ENCODE peak calls at places on chromosomes 4 and X, in eight cellular contexts. One of them, this sample, is unnamed.

GRCh38 chr4:36841583-36842326 is 402.8 kb upstream of the NWD2 start:
- ATAC-seq in Right ventricle myocardium superior: no peak
- ATAC-seq in activated CD8-positive, alpha-beta memory T cell treated with anti-CD3 and anti-CD28 coated beads, Interleukin-2, amount 10 ng/mL, durations not matched to agents 7 days and 5 days: no peak
- ATAC-seq in naive thymus-derived CD8-positive, alpha-beta T cell: no peak
- ATAC-seq in aorta: no peak
- ATAC-seq in stimulated activated effector memory CD8-positive, alpha-beta T cell treated with anti-CD3 and anti-CD28 coated beads, Interleukin-12 subunit alpha, Interleukin-12 subunit beta, amount 100 ng/mL, for 72 hours: no peak
- ATAC-seq in IMR-90: no peak
- ATAC-seq in central memory CD8-positive, alpha-beta T cell: no peak
- ATAC-seq in this sample: no peak

GRCh38 chr4:173498023-173498422 is 32.0 kb downstream of the HAND2 start:
- ATAC-seq in Right ventricle myocardium superior: no peak
- ATAC-seq in activated CD8-positive, alpha-beta memory T cell treated with anti-CD3 and anti-CD28 coated beads, Interleukin-2, amount 10 ng/mL, durations not matched to agents 7 days and 5 days: no peak
- ATAC-seq in naive thymus-derived CD8-positive, alpha-beta T cell: no peak
- ATAC-seq in aorta: no peak
- ATAC-seq in stimulated activated effector memory CD8-positive, alpha-beta T cell treated with anti-CD3 and anti-CD28 coated beads, Interleukin-12 subunit alpha, Interleukin-12 subunit beta, amount 100 ng/mL, for 72 hours: no peak
- ATAC-seq in IMR-90: no peak
- ATAC-seq in central memory CD8-positive, alpha-beta T cell: no peak
- ATAC-seq in this sample: no peak

GRCh38 chr4:2799971-2800690 is 7.2 kb downstream of the SH3BP2 start:
- ATAC-seq in Right ventricle myocardium superior: peak; percentile 33
- ATAC-seq in activated CD8-positive, alpha-beta memory T cell treated with anti-CD3 and anti-CD28 coated beads, Interleukin-2, amount 10 ng/mL, durations not matched to agents 7 days and 5 days: no peak
- ATAC-seq in naive thymus-derived CD8-positive, alpha-beta T cell: no peak
- ATAC-seq in aorta: no peak
- ATAC-seq in stimulated activated effector memory CD8-positive, alpha-beta T cell treated with anti-CD3 and anti-CD28 coated beads, Interleukin-12 subunit alpha, Interleukin-12 subunit beta, amount 100 ng/mL, for 72 hours: no peak
- ATAC-seq in IMR-90: peak; percentile 3
- ATAC-seq in central memory CD8-positive, alpha-beta T cell: no peak
- ATAC-seq in this sample: no peak

GRCh38 chr4:147837435-147837834 is 105.5 kb downstream of the ARHGAP10 start:
- ATAC-seq in Right ventricle myocardium superior: peak; percentile 30
- ATAC-seq in activated CD8-positive, alpha-beta memory T cell treated with anti-CD3 and anti-CD28 coated beads, Interleukin-2, amount 10 ng/mL, durations not matched to agents 7 days and 5 days: peak; percentile 49
- ATAC-seq in naive thymus-derived CD8-positive, alpha-beta T cell: no peak
- ATAC-seq in aorta: no peak
- ATAC-seq in stimulated activated effector memory CD8-positive, alpha-beta T cell treated with anti-CD3 and anti-CD28 coated beads, Interleukin-12 subunit alpha, Interleukin-12 subunit beta, amount 100 ng/mL, for 72 hours: no peak
- ATAC-seq in IMR-90: no peak
- ATAC-seq in central memory CD8-positive, alpha-beta T cell: no peak
- ATAC-seq in this sample: peak; percentile 31

GRCh38 chrX:38111196-38111595 is 104.8 kb downstream of the SYTL5 start:
- ATAC-seq in Right ventricle myocardium superior: no peak
- ATAC-seq in activated CD8-positive, alpha-beta memory T cell treated with anti-CD3 and anti-CD28 coated beads, Interleukin-2, amount 10 ng/mL, durations not matched to agents 7 days and 5 days: no peak
- ATAC-seq in naive thymus-derived CD8-positive, alpha-beta T cell: no peak
- ATAC-seq in aorta: no peak
- ATAC-seq in stimulated activated effector memory CD8-positive, alpha-beta T cell treated with anti-CD3 and anti-CD28 coated beads, Interleukin-12 subunit alpha, Interleukin-12 subunit beta, amount 100 ng/mL, for 72 hours: no peak
- ATAC-seq in IMR-90: no peak
- ATAC-seq in central memory CD8-positive, alpha-beta T cell: no peak
- ATAC-seq in this sample: no peak

GRCh38 chrX:50117477-50117876 is 83.3 kb downstream of the AKAP4 start:
- ATAC-seq in Right ventricle myocardium superior: no peak
- ATAC-seq in activated CD8-positive, alpha-beta memory T cell treated with anti-CD3 and anti-CD28 coated beads, Interleukin-2, amount 10 ng/mL, durations not matched to agents 7 days and 5 days: no peak
- ATAC-seq in naive thymus-derived CD8-positive, alpha-beta T cell: no peak
- ATAC-seq in aorta: no peak
- ATAC-seq in stimulated activated effector memory CD8-positive, alpha-beta T cell treated with anti-CD3 and anti-CD28 coated beads, Interleukin-12 subunit alpha, Interleukin-12 subunit beta, amount 100 ng/mL, for 72 hours: no peak
- ATAC-seq in IMR-90: no peak
- ATAC-seq in central memory CD8-positive, alpha-beta T cell: no peak
- ATAC-seq in this sample: no peak

GRCh38 chrX:52852110-52852872 is 15.6 kb downstream of the XAGE3 start:
- ATAC-seq in Right ventricle myocardium superior: no peak
- ATAC-seq in activated CD8-positive, alpha-beta memory T cell treated with anti-CD3 and anti-CD28 coated beads, Interleukin-2, amount 10 ng/mL, durations not matched to agents 7 days and 5 days: no peak
- ATAC-seq in naive thymus-derived CD8-positive, alpha-beta T cell: no peak
- ATAC-seq in aorta: no peak
- ATAC-seq in stimulated activated effector memory CD8-positive, alpha-beta T cell treated with anti-CD3 and anti-CD28 coated beads, Interleukin-12 subunit alpha, Interleukin-12 subunit beta, amount 100 ng/mL, for 72 hours: no peak
- ATAC-seq in IMR-90: peak; percentile 72
- ATAC-seq in central memory CD8-positive, alpha-beta T cell: no peak
- ATAC-seq in this sample: no peak

GRCh38 chr4:86551387-86551786 is 42.7 kb upstream of the PTPN13 start:
- ATAC-seq in Right ventricle myocardium superior: no peak
- ATAC-seq in activated CD8-positive, alpha-beta memory T cell treated with anti-CD3 and anti-CD28 coated beads, Interleukin-2, amount 10 ng/mL, durations not matched to agents 7 days and 5 days: no peak
- ATAC-seq in naive thymus-derived CD8-positive, alpha-beta T cell: no peak
- ATAC-seq in aorta: no peak
- ATAC-seq in stimulated activated effector memory CD8-positive, alpha-beta T cell treated with anti-CD3 and anti-CD28 coated beads, Interleukin-12 subunit alpha, Interleukin-12 subunit beta, amount 100 ng/mL, for 72 hours: no peak
- ATAC-seq in IMR-90: no peak
- ATAC-seq in central memory CD8-positive, alpha-beta T cell: no peak
- ATAC-seq in this sample: no peak

GRCh38 chr4:64784125-64784524 is 374.9 kb upstream of the TECRL start:
- ATAC-seq in Right ventricle myocardium superior: no peak
- ATAC-seq in activated CD8-positive, alpha-beta memory T cell treated with anti-CD3 and anti-CD28 coated beads, Interleukin-2, amount 10 ng/mL, durations not matched to agents 7 days and 5 days: no peak
- ATAC-seq in naive thymus-derived CD8-positive, alpha-beta T cell: no peak
- ATAC-seq in aorta: no peak
- ATAC-seq in stimulated activated effector memory CD8-positive, alpha-beta T cell treated with anti-CD3 and anti-CD28 coated beads, Interleukin-12 subunit alpha, Interleukin-12 subunit beta, amount 100 ng/mL, for 72 hours: no peak
- ATAC-seq in IMR-90: no peak
- ATAC-seq in central memory CD8-positive, alpha-beta T cell: no peak
- ATAC-seq in this sample: no peak

GRCh38 chrX:121000589-121000988 is 15.0 kb upstream of the CT47A1 start:
- ATAC-seq in Right ventricle myocardium superior: no peak
- ATAC-seq in activated CD8-positive, alpha-beta memory T cell treated with anti-CD3 and anti-CD28 coated beads, Interleukin-2, amount 10 ng/mL, durations not matched to agents 7 days and 5 days: no peak
- ATAC-seq in naive thymus-derived CD8-positive, alpha-beta T cell: no peak
- ATAC-seq in aorta: no peak
- ATAC-seq in stimulated activated effector memory CD8-positive, alpha-beta T cell treated with anti-CD3 and anti-CD28 coated beads, Interleukin-12 subunit alpha, Interleukin-12 subunit beta, amount 100 ng/mL, for 72 hours: no peak
- ATAC-seq in IMR-90: no peak
- ATAC-seq in central memory CD8-positive, alpha-beta T cell: no peak
- ATAC-seq in this sample: no peak